ENCODE peak calls at places on chromosomes 7 and 10, in eight cellular contexts. C is HCT116, G is endothelial cell of umbilical vein, O is SK-N-SH, D is K562, K is HepG2, R is H1, V is GM12878. Y is an unnamed sample.

GRCh38 chr7:42494722-42495121 is 257.7 kb upstream of the GLI3 start:
- DNase-seq in O (no peak), V (no peak), C (no peak), D (no peak), K (no peak), G (no peak), R (no peak), Y (no peak)

GRCh38 chr7:34385385-34385784 is 272.6 kb upstream of the NPSR1 start:
- DNase-seq in G (no peak), K (no peak), D (no peak), O (no peak), R (no peak), C (no peak), V (no peak), Y (no peak)

GRCh38 chr10:2925631-2926030 is 141.7 kb upstream of the PFKP start:
- DNase-seq in C (no peak), O (no peak), V (no peak), D (no peak), K (no peak), G (peak; percentile 83), R (no peak), Y (peak; percentile 63)

GRCh38 chr7:29884399-29885272 is 78.3 kb downstream of the WIPF3 start:
- DNase-seq in K (no peak), V (no peak), O (peak; percentile 47), D (no peak), R (no peak), G (no peak), C (no peak), Y (no peak)

GRCh38 chr10:132272061-132272766 is 35.5 kb downstream of the STK32C start:
- DNase-seq in R (no peak), C (no peak), G (no peak), V (no peak), D (no peak), K (no peak), O (no peak), Y (no peak)

GRCh38 chr7:154430640-154431039 is 378.4 kb downstream of the DPP6 start:
- DNase-seq in K (no peak), C (no peak), G (no peak), O (no peak), V (no peak), R (no peak), D (no peak), Y (no peak)

GRCh38 chr10:37495415-37495814 is 362.0 kb downstream of the ZNF248 start:
- DNase-seq in R (no peak), K (no peak), V (no peak), D (no peak), G (no peak), O (no peak), C (no peak), Y (no peak)

GRCh38 chr10:124737221-124737620 is 7.0 kb downstream of the FAM53B start:
- DNase-seq in K (no peak), G (no peak), V (no peak), C (no peak), O (no peak), D (no peak), R (peak; percentile 41), Y (no peak)

GRCh38 chr7:19397917-19398316 is 252.7 kb upstream of the FERD3L start:
- DNase-seq in K (no peak), O (no peak), G (no peak), R (no peak), V (peak; percentile 32), D (no peak), C (no peak), Y (no peak)

GRCh38 chr7:93811198-93811597 is 79.4 kb downstream of the TFPI2 start:
- DNase-seq in G (no peak), D (no peak), O (no peak), K (no peak), V (no peak), C (no peak), R (no peak), Y (no peak)

DNA sequence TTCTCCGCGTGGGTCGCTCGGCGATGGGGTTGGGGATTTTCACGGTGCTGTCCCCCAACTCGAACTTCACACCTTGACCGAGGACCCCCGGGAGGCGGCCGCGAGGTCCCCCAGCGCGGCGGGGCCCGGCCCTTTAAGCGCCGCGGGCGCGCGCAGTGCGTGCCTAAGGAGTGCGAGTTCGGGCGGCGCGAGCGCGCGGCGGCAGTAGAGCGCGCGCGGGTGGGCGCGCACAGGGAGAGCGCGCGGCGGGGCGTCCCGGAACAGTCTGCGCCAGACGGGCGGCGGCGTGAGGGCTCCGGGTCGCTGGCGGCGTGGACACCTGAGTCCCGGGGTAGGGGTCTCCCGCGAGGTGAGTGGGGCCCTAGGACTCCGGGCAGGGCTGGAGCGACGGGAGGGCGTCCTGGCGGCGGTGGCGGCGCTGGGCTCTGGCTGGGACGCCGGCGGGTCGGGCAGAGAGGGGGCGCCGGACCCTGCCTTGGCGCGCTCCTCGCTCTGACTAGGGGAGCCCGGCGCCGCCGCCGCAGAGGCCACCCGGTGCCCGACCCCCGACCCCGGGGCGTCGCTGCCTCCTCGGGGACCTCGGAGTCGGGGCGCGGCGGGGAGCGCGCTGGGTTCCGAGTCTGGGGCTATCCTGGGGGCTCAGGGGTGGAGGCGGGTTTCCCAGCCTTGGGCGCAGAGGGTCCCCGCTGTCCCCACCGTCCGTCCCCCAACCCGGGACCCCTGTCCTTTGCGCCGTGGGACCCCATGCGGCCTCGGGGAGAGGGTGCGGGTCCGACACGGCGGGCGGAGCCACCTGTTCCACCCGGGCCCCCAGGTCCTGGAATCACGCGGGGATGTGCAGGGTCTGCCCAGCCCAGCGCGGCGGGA is at the start of gene PROSER2:
- DNase-seq in G (peak; percentile 70), D (peak; percentile 85), O (peak; percentile 82), V (no peak), C (peak; percentile 27), K (no peak), R (peak; percentile 76), Y (no peak)
- TF ChIP-seq POLR2AphosphoS5 in G (peak; percentile 91), D (peak; percentile 70), O (no peak), V (no peak), C (peak; percentile 91), K (peak; percentile 57), R (peak; percentile 40), Y (no peak)

GRCh38 chr7:95396136-95397032 is at the start of gene PON3:
- DNase-seq in D (peak; percentile 70), O (no peak), V (no peak), G (peak; percentile 26), R (peak; percentile 56), C (peak; percentile 22), K (peak; percentile 68), Y (no peak)

GRCh38 chr7:95394370-95394769 is 1.8 kb downstream of the PON3 start:
- DNase-seq in D (no peak), O (no peak), K (no peak), G (no peak), V (no peak), C (no peak), R (no peak), Y (no peak)

GRCh38 chr7:95397381-95397780 is 1.2 kb upstream of the PON3 start:
- DNase-seq in D (no peak), C (no peak), K (no peak), O (no peak), G (no peak), V (no peak), R (no peak), Y (no peak)

GRCh38 chr7:95395755-95396135 is 430 bp downstream of the PON3 start:
- DNase-seq in C (no peak), O (no peak), V (no peak), G (no peak), K (peak; percentile 9), R (no peak), D (no peak), Y (no peak)

GRCh38 chr7:95398155-95398940 is 2.2 kb upstream of the PON3 start:
- DNase-seq in V (no peak), R (no peak), D (peak; percentile 18), G (no peak), K (peak; percentile 36), O (no peak), C (no peak), Y (no peak)
- H3K9ac ChIP-seq in V (no peak overlapping the region), R (no peak overlapping the region), D (no peak overlapping the region), G (no peak overlapping the region), K (no peak overlapping the region), O (no peak overlapping the region), C (no peak overlapping the region), Y (no peak overlapping the region)

DNA sequence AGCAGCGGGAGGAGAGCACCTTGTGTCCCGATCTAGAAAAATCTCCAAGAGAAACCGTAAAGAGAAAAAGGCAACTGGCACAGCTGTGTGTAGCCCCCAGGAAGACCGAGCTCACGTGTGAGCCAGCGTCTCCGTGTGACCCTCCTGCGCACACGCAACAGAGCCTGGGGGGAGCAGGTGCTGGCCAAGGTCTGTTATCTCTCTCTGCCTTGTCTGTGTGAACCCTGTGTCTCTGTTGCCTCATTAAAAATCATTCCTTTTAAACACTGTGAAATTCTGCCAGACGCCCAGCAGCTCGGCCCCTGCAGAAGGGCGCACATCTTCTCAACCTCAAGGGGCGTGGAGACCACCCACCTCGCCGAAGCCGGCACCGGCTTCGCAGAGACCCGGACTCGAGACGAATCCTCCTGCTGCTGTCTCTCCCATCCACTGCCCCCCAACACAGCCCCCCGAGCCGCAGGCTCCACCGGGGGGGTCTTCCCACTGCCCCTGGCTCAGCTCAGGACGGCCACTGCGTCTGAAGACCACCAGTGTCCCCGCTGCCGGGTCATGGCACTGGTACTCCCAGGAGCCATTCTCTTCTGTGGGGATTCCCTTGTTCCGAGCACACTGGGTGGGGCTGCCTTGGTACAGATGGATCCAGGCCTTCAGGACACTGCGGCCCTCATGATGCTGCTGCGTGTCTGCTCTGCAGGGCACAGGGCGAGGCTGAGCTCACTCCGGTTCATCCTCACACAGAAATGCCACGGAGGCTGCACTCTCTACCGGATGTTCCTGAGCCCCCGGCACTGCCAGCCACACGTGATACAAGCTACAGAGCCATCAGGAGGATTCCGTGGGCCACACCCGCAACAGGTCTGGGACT is 94.3 kb upstream of the DNAAF5 start:
- DNase-seq in O (no peak), R (no peak), V (no peak), K (no peak), C (no peak), D (no peak), G (no peak), Y (no peak)
- H3K27ac ChIP-seq in O (no peak overlapping the region), R (no peak overlapping the region), V (no peak overlapping the region), K (no peak overlapping the region), C (no peak overlapping the region), D (no peak overlapping the region), G (no peak overlapping the region), Y (no peak overlapping the region)

DNA sequence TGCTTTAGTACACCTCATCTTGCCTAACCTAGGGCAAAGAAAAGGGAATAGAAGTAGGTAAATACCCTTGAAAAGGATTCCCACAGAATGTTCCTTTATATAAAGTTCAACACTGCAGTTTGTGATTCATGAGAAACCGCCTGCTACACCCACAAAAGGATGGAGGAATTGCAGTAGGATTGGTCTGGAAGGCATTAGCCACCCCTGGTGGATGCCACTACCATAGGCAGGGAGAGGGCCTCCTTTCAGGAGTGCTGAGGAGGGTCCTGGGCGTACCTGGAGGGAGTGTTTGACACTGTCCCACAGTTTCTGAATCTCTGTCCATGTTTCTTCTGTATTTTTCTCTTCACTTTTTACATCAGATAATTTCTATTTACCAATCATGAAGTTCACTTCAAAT is 221.8 kb upstream of the TMEM72 start:
- DNase-seq in G (no peak), R (no peak), V (no peak), D (no peak), K (no peak), O (no peak), C (no peak), Y (no peak)
- TF ChIP-seq POLR2AphosphoS5 in G (no peak), R (no peak), V (no peak), D (no peak), K (no peak), O (no peak), C (no peak), Y (no peak)

DNA sequence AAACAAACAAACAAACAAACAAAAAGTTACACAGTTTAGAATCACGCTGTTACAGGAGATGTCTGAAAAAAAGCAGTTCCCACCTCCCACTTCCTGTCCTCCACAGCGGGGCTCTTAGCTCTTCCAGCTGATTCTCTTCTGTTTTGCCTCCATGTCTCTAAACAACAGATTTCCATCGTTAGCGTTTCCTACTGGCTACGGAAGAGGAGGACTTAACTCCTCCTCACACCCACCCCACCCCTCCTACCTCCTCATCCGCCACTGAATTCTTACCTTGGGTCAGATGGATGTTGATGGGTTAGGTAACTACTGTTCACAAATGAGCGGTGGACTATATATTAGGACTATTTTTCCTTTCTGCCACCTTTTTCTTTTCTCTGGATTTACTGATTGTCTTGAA is 36.8 kb upstream of the NUB1 start:
- DNase-seq in V (no peak), K (no peak), R (peak; percentile 43), D (peak; percentile 16), G (no peak), C (no peak), O (no peak), Y (no peak)
- H3K9ac ChIP-seq in V (no peak overlapping the region), K (no peak overlapping the region), R (peak overlapping the region; percentile 70), D (no peak overlapping the region), G (no peak overlapping the region), C (no peak overlapping the region), O (no peak overlapping the region), Y (no peak overlapping the region)

Y was measured in SK-N-MC.